ENCODE peak calls at places on chromosome 11, in seven cellular contexts. R is activated CD4-positive, alpha-beta T cell treated with anti-CD3 and anti-CD28 coated beads, Interleukin-2, amount 10 ng/mL, durations not matched to agents 7 days and 5 days; X is head of caudate nucleus; E is mesendoderm; M is heart left ventricle; U is stimulated activated naive CD4-positive, alpha-beta T cell; Q is foreskin melanocyte. F is an unnamed sample.
A peak's percentile ranks its signal among the peaks of the same experiment; 100 is the strongest.

GRCh38 chr11:20374746-20375305 is 11.3 kb downstream of the HTATIP2 start:
- DNase-seq in Q (no peak), E (no peak), U (no peak), M (no peak), X (no peak), R (no peak), F (no peak)

GRCh38 chr11:31802990-31803812 is 7.9 kb downstream of the PAX6 start:
- DNase-seq in Q (no peak), R (no peak), X (no peak), M (no peak), U (no peak), E (peak; percentile 54), F (no peak)

GRCh38 chr11:60332923-60333322 is 5.9 kb downstream of the MS4A6E start:
- DNase-seq in M (no peak), U (no peak), E (no peak), X (no peak), Q (no peak), R (no peak), F (no peak)

GRCh38 chr11:65476632-65477270 is 22.1 kb upstream of the MALAT1 start:
- DNase-seq in X (no peak), U (no peak), R (no peak), E (no peak), M (no peak), Q (no peak), F (peak; percentile 42)

GRCh38 chr11:10866893-10867331 is 9.1 kb upstream of the ZBED5 start:
- DNase-seq in M (no peak), E (no peak), U (no peak), R (no peak), Q (no peak), X (no peak), F (no peak)

GRCh38 chr11:117071344-117071787 is 26.9 kb downstream of the SIK3 start:
- DNase-seq in Q (no peak), U (no peak), M (peak; percentile 42), X (peak; percentile 60), R (no peak), E (no peak), F (no peak)

GRCh38 chr11:69115586-69116560 is 39.9 kb upstream of the SMIM38 start:
- DNase-seq in Q (no peak), X (no peak), M (peak; percentile 86), E (no peak), R (no peak), U (no peak), F (no peak)

GRCh38 chr11:75311858-75312288 is 39.6 kb downstream of the ARRB1 start:
- DNase-seq in M (peak; percentile 92), U (no peak), X (peak; percentile 78), E (peak; percentile 31), Q (no peak), R (no peak), F (no peak)

F was measured in effector CD8-positive, alpha-beta T cell.